ENCODE peak calls at places on chromosomes 5 and 9, in eight cellular contexts. L is A549, J is H1, F is K562, R is HepG2, P is WTC11, T is SK-N-SH, E is GM12878. C is an unnamed sample.

GRCh38 chr5:82174128-82174918 is 103.8 kb downstream of the RPS23 start:
- DNase-seq in F (peak), J (peak), R (peak), P (peak), E (peak), L (peak), T (peak), C (peak)

GRCh38 chr5:133316346-133317343 is 264.8 kb downstream of the HSPA4 start:
- DNase-seq in T (no peak), P (peak), J (peak), E (no peak), F (peak), L (peak), R (peak), C (no peak)

GRCh38 chr9:91992636-91993035 is 42.6 kb upstream of the ROR2 start:
- DNase-seq in F (peak), P (no peak), J (peak), T (peak), L (no peak), R (no peak), E (no peak), C (peak)

GRCh38 chr5:63094730-63095129 is 516.1 kb downstream of the LRRC70 start:
- DNase-seq in R (no peak), T (no peak), J (no peak), F (no peak), E (no peak), L (no peak), P (no peak), C (no peak)

GRCh38 chr5:93425102-93425501 is 155.9 kb downstream of the NR2F1-AS1 start:
- DNase-seq in T (no peak), P (no peak), R (no peak), J (no peak), E (no peak), F (no peak), L (no peak), C (peak)

GRCh38 chr9:134378901-134379338 is 52.7 kb downstream of the RXRA start:
- DNase-seq in L (peak), J (no peak), R (no peak), F (no peak), P (no peak), E (no peak), T (peak), C (peak)

GRCh38 chr5:29550523-29550922 is 1643.0 kb upstream of the CDH6 start:
- DNase-seq in R (no peak), L (no peak), T (peak), P (no peak), F (no peak), J (no peak), E (no peak), C (no peak)

GRCh38 chr5:109247943-109248342 is 161.8 kb downstream of the PJA2 start:
- DNase-seq in E (peak), P (no peak), R (no peak), L (no peak), T (no peak), F (no peak), J (no peak), C (no peak)

GRCh38 chr5:170138273-170138672 is 32.6 kb downstream of the FOXI1 start:
- DNase-seq in L (no peak), P (no peak), T (no peak), E (no peak), J (no peak), R (no peak), F (no peak), C (no peak)

GRCh38 chr5:16656561-16657191 is 39.9 kb upstream of the RETREG1 start:
- DNase-seq in T (no peak), E (no peak), P (no peak), J (no peak), L (no peak), R (no peak), F (no peak), C (no peak)

GRCh38 chr5:144117412-144117811 is 53.0 kb downstream of the YIPF5 start:
- DNase-seq in R (no peak), T (no peak), P (no peak), E (no peak), J (no peak), L (no peak), F (no peak), C (peak)
- TF ChIP-seq USF2 in R (no peak), T (no peak), P (peak), E (no peak), J (no peak), L (no peak), F (no peak), C (peak)

GRCh38 chr5:135654646-135655045 is 75.9 kb upstream of the CXCL14 start:
- DNase-seq in T (no peak), E (no peak), L (no peak), R (no peak), J (peak), F (no peak), P (no peak), C (no peak)
- TF ChIP-seq USF2 in T (no peak), E (no peak), L (no peak), R (no peak), J (no peak), F (no peak), P (no peak), C (no peak)

GRCh38 chr9:136944519-136945332 is at the start of the genes C8G and FBXW5:
- DNase-seq in R (peak), E (peak), F (peak), T (peak), J (peak), P (peak), L (peak), C (peak)
- TF ChIP-seq USF2 in R (no peak), E (no peak), F (no peak), T (no peak), J (no peak), P (no peak), L (no peak), C (peak)

GRCh38 chr9:129306318-129306973 is 128.4 kb upstream of the IER5L start:
- DNase-seq in P (no peak), J (no peak), T (no peak), F (no peak), R (no peak), E (no peak), L (no peak), C (no peak)

GRCh38 chr9:129307227-129307970 is 129.3 kb upstream of the IER5L start:
- DNase-seq in P (no peak), J (no peak), R (peak), L (no peak), E (no peak), T (no peak), F (no peak), C (no peak)

GRCh38 chr9:129301941-129302340 is 123.9 kb upstream of the IER5L start:
- DNase-seq in F (no peak), T (no peak), R (no peak), E (no peak), L (no peak), J (no peak), P (no peak), C (no peak)

GRCh38 chr9:129309041-129309430 is 131.0 kb upstream of the IER5L start:
- DNase-seq in J (no peak), T (no peak), L (no peak), F (no peak), E (no peak), P (no peak), R (no peak), C (no peak)

DNA sequence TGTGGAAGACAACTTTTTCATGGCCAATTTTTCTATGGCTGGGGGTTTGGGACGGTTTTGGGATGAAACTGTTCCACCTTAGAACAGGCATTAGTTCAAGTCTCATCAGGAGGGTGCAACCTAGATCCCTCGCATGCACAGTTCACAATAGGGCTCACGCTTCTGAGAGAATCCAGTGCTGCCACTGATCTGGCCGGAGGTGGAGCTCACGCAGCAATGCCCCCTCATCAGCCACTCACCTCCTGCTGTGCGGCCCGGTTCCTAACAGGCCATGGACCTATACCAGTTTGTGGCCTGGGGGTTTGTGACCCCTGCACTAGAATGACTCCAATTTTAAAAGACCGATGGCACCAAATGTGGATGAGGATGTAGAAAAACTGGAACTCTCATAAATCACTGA is 127.2 kb upstream of the IER5L start:
- DNase-seq in P (no peak), F (no peak), L (no peak), J (no peak), E (no peak), T (no peak), R (no peak), C (no peak)
- TF ChIP-seq USF2 in P (no peak), F (no peak), L (no peak), J (no peak), E (no peak), T (no peak), R (no peak), C (no peak)

GRCh38 chr5:119402555-119402954 is 46.7 kb downstream of the TNFAIP8 start:
- DNase-seq in T (no peak), P (no peak), E (no peak), J (no peak), F (peak), L (no peak), R (no peak), C (no peak)

GRCh38 chr5:119400248-119400647 is 44.4 kb downstream of the TNFAIP8 start:
- DNase-seq in F (peak), R (no peak), P (no peak), J (peak), T (no peak), L (no peak), E (no peak), C (peak)

GRCh38 chr5:119404033-119404432 is 48.2 kb downstream of the TNFAIP8 start:
- DNase-seq in F (no peak), R (no peak), E (no peak), J (no peak), T (no peak), L (no peak), P (no peak), C (no peak)

GRCh38 chr5:119398713-119399492 is 43.1 kb downstream of the TNFAIP8 start:
- DNase-seq in L (no peak), R (peak), F (no peak), P (no peak), E (no peak), J (peak), T (no peak), C (no peak)

DNA sequence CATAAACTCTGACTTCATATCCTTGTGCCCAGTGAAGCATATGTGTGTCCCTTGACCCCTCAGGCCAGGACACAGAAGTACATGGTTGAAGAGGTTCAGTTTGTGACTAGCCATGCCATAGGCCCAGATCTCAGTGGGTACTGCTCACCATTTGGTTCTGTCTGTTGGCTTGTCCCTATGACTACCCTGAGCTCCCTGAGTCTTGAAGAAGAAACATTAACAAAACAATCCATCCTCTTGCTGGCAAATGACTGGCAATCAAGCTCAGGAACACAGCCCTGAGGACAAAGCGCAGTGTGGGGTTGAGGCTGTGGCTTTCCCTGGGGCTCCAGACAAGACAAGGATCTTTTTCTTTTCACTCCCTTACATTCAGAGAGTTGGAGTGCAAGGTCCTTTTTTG is 46.3 kb downstream of the TNFAIP8 start:
- DNase-seq in L (no peak), T (no peak), R (no peak), P (no peak), J (no peak), E (no peak), F (no peak), C (no peak)
- TF ChIP-seq USF2 in L (no peak), T (no peak), R (no peak), P (no peak), J (no peak), E (no peak), F (no peak), C (no peak)

GRCh38 chr9:29213374-29214161 is 1640.3 kb upstream of the C9orf72 start:
- DNase-seq in F (no peak), R (no peak), J (peak), T (peak), L (peak), P (peak), E (no peak), C (no peak)
- TF ChIP-seq USF2 in F (no peak), R (no peak), J (no peak), T (no peak), L (no peak), P (no peak), E (no peak), C (no peak)

DNA sequence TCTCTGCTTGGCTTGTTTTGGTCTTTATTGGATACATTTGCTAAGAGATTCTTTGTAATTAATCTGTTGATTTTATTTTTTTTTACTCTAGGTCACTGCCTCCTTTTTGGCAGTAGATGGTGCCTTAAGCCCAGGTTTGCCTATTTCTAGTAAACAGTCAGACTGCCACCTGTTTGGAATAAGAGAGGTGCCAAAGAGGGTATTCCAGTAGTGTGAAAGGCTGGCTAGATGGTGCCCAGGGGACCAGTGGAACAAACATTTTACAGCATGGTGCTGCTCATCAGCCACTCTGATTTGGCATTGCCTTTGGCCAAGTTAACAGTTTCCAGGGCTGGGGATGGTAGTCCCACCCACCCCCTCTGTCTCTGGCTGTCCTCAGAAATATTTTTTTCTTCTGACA is 36.7 kb upstream of the FBXL7 start:
- DNase-seq in P (no peak), T (no peak), E (no peak), R (no peak), L (no peak), F (no peak), J (peak), C (peak)
- TF ChIP-seq USF2 in P (no peak), T (no peak), E (no peak), R (no peak), L (no peak), F (no peak), J (no peak), C (no peak)

GRCh38 chr5:57429513-57430120 is 53.0 kb downstream of the ACTBL2 start:
- DNase-seq in R (no peak), P (no peak), E (no peak), L (no peak), J (no peak), T (no peak), F (no peak), C (no peak)
- TF ChIP-seq USF2 in R (no peak), P (no peak), E (no peak), L (no peak), J (no peak), T (no peak), F (no peak), C (no peak)

DNA sequence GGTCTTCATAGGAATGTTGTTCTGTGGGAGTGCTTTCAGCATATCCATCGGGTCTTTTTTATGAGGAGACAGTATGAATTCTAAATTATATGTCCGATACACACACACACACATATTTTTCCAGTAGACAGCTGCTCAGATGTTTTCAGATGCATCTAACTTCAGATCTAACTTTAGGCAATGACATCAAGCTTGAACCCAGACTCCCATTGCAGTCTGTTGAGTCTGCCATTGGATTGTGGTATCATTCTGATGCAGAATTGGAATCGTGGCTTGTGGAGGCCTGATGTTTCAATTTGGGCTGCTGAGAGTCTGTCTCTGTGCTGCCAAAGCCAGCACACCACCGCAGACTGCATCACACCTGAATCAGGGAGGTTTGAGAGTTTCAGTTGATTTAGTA is 376.4 kb downstream of the OSTF1 start:
- DNase-seq in E (no peak), T (no peak), P (no peak), F (no peak), L (no peak), R (no peak), J (no peak), C (no peak)
- TF ChIP-seq USF2 in E (no peak), T (no peak), P (no peak), F (no peak), L (no peak), R (no peak), J (no peak), C (no peak)

DNA sequence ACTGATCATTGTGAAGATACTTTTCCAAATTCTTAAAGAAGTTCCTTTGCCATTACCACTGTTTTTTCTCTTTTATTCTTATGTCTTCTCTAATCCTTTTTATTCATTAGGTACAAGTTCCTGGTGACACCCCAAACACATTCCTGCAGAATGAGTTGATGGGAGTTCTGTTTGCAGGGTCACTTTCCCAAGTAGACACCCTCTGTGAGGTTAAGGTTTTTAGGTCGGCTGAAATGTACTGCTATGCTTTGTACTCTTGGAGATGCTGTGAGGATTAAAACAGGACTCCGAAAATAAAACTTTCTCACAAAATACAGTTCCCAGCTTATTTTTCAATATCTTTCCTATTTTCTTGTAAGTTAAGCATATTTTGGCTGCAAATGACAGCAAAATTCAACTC is 143.3 kb upstream of the TLE4 start:
- DNase-seq in E (no peak), J (no peak), T (no peak), R (no peak), F (no peak), P (no peak), L (no peak), C (no peak)
- TF ChIP-seq USF2 in E (no peak), J (no peak), T (no peak), R (no peak), F (no peak), P (no peak), L (no peak), C (no peak)

C was measured in IMR-90.